ENCODE peak calls at places on chromosome 4, in nine cellular contexts. N, C, U, S, I, F, W, B and T are unnamed samples.

GRCh38 chr4:157727163-157727562 is 445.7 kb downstream of the GASK1B start:
- DNase-seq in C (no peak), I (no peak), W (no peak), S (no peak), F (no peak), U (no peak), B (no peak), N (no peak), T (no peak)

GRCh38 chr4:89156515-89156914 is 45.2 kb downstream of the TIGD2 start:
- DNase-seq in C (no peak), B (no peak), S (no peak), U (no peak), I (no peak), N (no peak), F (no peak), W (no peak), T (no peak)

GRCh38 chr4:85514783-85515182 is 39.8 kb downstream of the ARHGAP24 start:
- DNase-seq in C (no peak), I (no peak), U (no peak), F (no peak), N (no peak), W (no peak), S (no peak), B (no peak), T (no peak)

GRCh38 chr4:34850426-34850825 is 1393.9 kb downstream of the ARAP2 start:
- DNase-seq in N (no peak), I (no peak), C (no peak), F (no peak), B (no peak), S (no peak), U (no peak), W (no peak), T (no peak)

GRCh38 chr4:88709989-88710388 is 12.4 kb upstream of the NAP1L5 start:
- DNase-seq in W (no peak), I (no peak), B (no peak), C (no peak), F (no peak), S (no peak), U (no peak), N (no peak), T (no peak)

GRCh38 chr4:6893449-6894085 is 16.1 kb upstream of the TBC1D14 start:
- DNase-seq in W (no peak), F (no peak), U (no peak), N (no peak), S (no peak), B (no peak), C (no peak), I (no peak), T (no peak)

GRCh38 chr4:181728567-181728966 is 514.6 kb upstream of the TENM3 start:
- DNase-seq in W (no peak), S (no peak), I (no peak), N (no peak), B (no peak), C (no peak), U (no peak), F (no peak), T (no peak)

GRCh38 chr4:122930877-122931276 is 8.5 kb upstream of the NUDT6 start:
- DNase-seq in W (peak; percentile 12), U (no peak), S (peak; percentile 47), I (no peak), B (no peak), F (no peak), C (no peak), N (no peak), T (no peak)

GRCh38 chr4:56505269-56506109 is at the start of gene ARL9:
- DNase-seq in N (peak; percentile 37), F (peak; percentile 31), C (peak; percentile 49), B (peak; percentile 43), W (peak; percentile 52), S (peak; percentile 61), U (no peak), I (peak; percentile 27), T (peak; percentile 55)

GRCh38 chr4:26028793-26029511 is 114.9 kb downstream of the SMIM20 start:
- DNase-seq in B (peak; percentile 59), C (peak; percentile 20), S (no peak), U (peak; percentile 12), F (no peak), W (peak; percentile 78), N (peak; percentile 76), I (peak; percentile 75), T (peak; percentile 75)

GRCh38 chr4:55736605-55737183 is 82.9 kb upstream of the EXOC1L start:
- DNase-seq in S (peak; percentile 27), C (no peak), F (no peak), I (no peak), N (peak; percentile 14), B (no peak), U (no peak), W (peak; percentile 28), T (no peak)

GRCh38 chr4:23333946-23334878 is 555.6 kb downstream of the PPARGC1A start:
- DNase-seq in W (peak; percentile 31), F (no peak), B (no peak), U (peak; percentile 3), N (peak; percentile 71), C (no peak), I (no peak), S (peak; percentile 52), T (no peak)

GRCh38 chr4:142404191-142404611 is 441.9 kb downstream of the INPP4B start:
- DNase-seq in S (no peak), C (no peak), W (no peak), F (peak; percentile 78), N (no peak), B (no peak), I (no peak), U (no peak), T (no peak)

GRCh38 chr4:57184378-57185031 is 74.3 kb upstream of the IGFBP7 start:
- DNase-seq in S (no peak), I (no peak), F (no peak), N (no peak), W (no peak), U (no peak), B (no peak), C (no peak), T (no peak)

GRCh38 chr4:21507439-21507838 is 441.1 kb downstream of the KCNIP4 start:
- DNase-seq in I (no peak), B (no peak), C (no peak), N (peak; percentile 5), S (peak; percentile 73), W (no peak), F (peak; percentile 50), U (peak; percentile 3), T (no peak)

GRCh38 chr4:74499986-74500781 is 55.2 kb downstream of the AREG start:
- DNase-seq in W (no peak), B (no peak), S (no peak), N (peak; percentile 2), I (no peak), F (peak; percentile 15), C (no peak), U (no peak), T (no peak)

GRCh38 chr4:118344801-118345200 is 8.0 kb downstream of the PRSS12 start:
- DNase-seq in B (no peak), N (no peak), W (no peak), F (no peak), C (no peak), S (no peak), I (no peak), U (no peak), T (no peak)

GRCh38 chr4:159369256-159369655 is 266.4 kb downstream of the RAPGEF2 start:
- DNase-seq in C (no peak), U (no peak), W (no peak), I (no peak), F (no peak), B (no peak), N (no peak), S (no peak), T (no peak)

GRCh38 chr4:151604238-151604637 is 156.6 kb downstream of the GATB start:
- DNase-seq in W (peak; percentile 25), N (peak; percentile 7), F (peak; percentile 12), C (no peak), S (peak; percentile 25), U (peak; percentile 12), I (no peak), B (no peak), T (no peak)

GRCh38 chr4:105389167-105389566 is 84.7 kb downstream of the PPA2 start:
- DNase-seq in N (no peak), U (no peak), W (no peak), I (no peak), B (no peak), C (no peak), F (no peak), S (no peak), T (no peak)

GRCh38 chr4:14810121-14810520 is 192.2 kb upstream of the CPEB2 start:
- DNase-seq in N (no peak), I (no peak), C (no peak), U (no peak), F (no peak), B (no peak), W (no peak), S (no peak), T (no peak)

GRCh38 chr4:182144621-182145359 is 98.4 kb upstream of the TENM3 start:
- DNase-seq in N (peak; percentile 15), U (peak; percentile 26), F (no peak), C (no peak), S (no peak), W (peak; percentile 41), B (peak; percentile 26), I (no peak), T (no peak)

GRCh38 chr4:93759506-93759905 is 69.0 kb upstream of the ATOH1 start:
- DNase-seq in F (no peak), S (no peak), U (no peak), C (no peak), B (no peak), N (no peak), W (no peak), I (no peak), T (no peak)

GRCh38 chr4:3418029-3418762 is 23.6 kb upstream of the HGFAC start:
- DNase-seq in C (no peak), S (no peak), N (no peak), F (no peak), U (peak; percentile 42), W (no peak), B (no peak), I (peak; percentile 18), T (no peak)

GRCh38 chr4:133102612-133103409 is 46.3 kb upstream of the PCDH10 start:
- DNase-seq in C (no peak), N (no peak), B (no peak), U (no peak), I (no peak), F (peak; percentile 14), S (no peak), W (no peak), T (no peak)